ENCODE peak calls at places on chromosomes 2 and 18, in six cellular contexts. J, V, U, N, Z and Y are unnamed samples. For H3K27me3, the result is how much of the 10 kb centered on the place peaks cover.

GRCh38 chr2:142897807-142898206 is 20.3 kb downstream of the KYNU start:
- DNase-seq in J (no peak), V (no peak), U (no peak), N (peak), Z (no peak), Y (no peak)

GRCh38 chr2:197310271-197310939 is at the start of gene ANKRD44:
- DNase-seq in J (peak), V (peak), U (peak), N (peak), Z (peak), Y (peak)

GRCh38 chr2:24124003-24124585 is 825 bp downstream of the FAM228B start:
- DNase-seq in J (no peak), V (no peak), U (no peak), N (no peak), Z (no peak), Y (no peak)

GRCh38 chr18:31206787-31207381 is 44.2 kb upstream of the DSC1 start:
- DNase-seq in J (no peak), V (peak), U (peak), N (peak), Z (peak), Y (no peak)

GRCh38 chr2:8534729-8535397 is 147.0 kb upstream of the ID2 start:
- DNase-seq in J (no peak), V (peak), U (peak), N (no peak), Z (peak), Y (no peak)

GRCh38 chr2:38174646-38175096 is 98.7 kb upstream of the CYP1B1 start:
- DNase-seq in J (no peak), V (peak), U (peak), N (no peak), Z (no peak), Y (no peak)

GRCh38 chr2:102753563-102754159 is 8.2 kb upstream of the TMEM182 start:
- DNase-seq in J (no peak), V (peak), U (peak), N (peak), Z (peak), Y (peak)

GRCh38 chr18:26133652-26134051 is at the start of gene PSMA8:
- DNase-seq in J (peak), V (no peak), U (no peak), N (no peak), Z (no peak), Y (no peak)

GRCh38 chr2:59529738-59530137 is 1023.7 kb downstream of the BCL11A start:
- DNase-seq in J (no peak), V (no peak), U (no peak), N (no peak), Z (no peak), Y (peak)

GRCh38 chr2:227163445-227163997 is 484 bp downstream of the COL4A4 start:
- DNase-seq in J (no peak), V (no peak), U (no peak), N (no peak), Z (peak), Y (no peak)

GRCh38 chr2:106350980-106351379 is 117.2 kb downstream of the RGPD3 start:
- DNase-seq in J (no peak), V (no peak), U (no peak), N (no peak), Z (no peak), Y (no peak)

GRCh38 chr2:36277146-36277808 is 78.3 kb upstream of the CRIM1 start:
- DNase-seq in J (no peak), V (no peak), U (no peak), N (no peak), Z (no peak), Y (no peak)

GRCh38 chr2:231326404-231326803 is 69.1 kb upstream of the B3GNT7 start:
- DNase-seq in J (no peak), V (no peak), U (no peak), N (no peak), Z (no peak), Y (no peak)

GRCh38 chr2:88933980-88934379 is 242.5 kb downstream of the RPIA start:
- DNase-seq in J (no peak), V (no peak), U (no peak), N (peak), Z (no peak), Y (no peak)

GRCh38 chr2:18106841-18107240 is 228.4 kb downstream of the KCNS3 start:
- DNase-seq in J (no peak), V (no peak), U (no peak), N (no peak), Z (no peak), Y (no peak)

GRCh38 chr2:58896600-58896999 is 655.5 kb upstream of the FANCL start:
- DNase-seq in J (no peak), V (no peak), U (peak), N (no peak), Z (no peak), Y (no peak)

GRCh38 chr2:173101687-173102086 is 26.0 kb downstream of the MAP3K20 start:
- DNase-seq in J (no peak), V (no peak), U (no peak), N (no peak), Z (no peak), Y (no peak)

GRCh38 chr2:212974692-212975091 is 176.7 kb downstream of the IKZF2 start:
- DNase-seq in J (no peak), V (no peak), U (no peak), N (no peak), Z (no peak), Y (no peak)

GRCh38 chr2:1497122-1497611 is 83.9 kb downstream of the TPO start:
- DNase-seq in J (peak), V (no peak), U (no peak), N (no peak), Z (no peak), Y (peak)

GRCh38 chr18:2906522-2907458 is 60.0 kb downstream of the EMILIN2 start:
- DNase-seq in J (peak), V (no peak), U (no peak), N (no peak), Z (peak), Y (no peak)

GRCh38 chr18:9750112-9750511 is 42.0 kb downstream of the RAB31 start:
- DNase-seq in J (no peak), V (no peak), U (no peak), N (no peak), Z (no peak), Y (no peak)

GRCh38 chr2:68317971-68318685 is 1.6 kb downstream of the CNRIP1 start:
- DNase-seq in J (no peak), V (no peak), U (peak), N (no peak), Z (no peak), Y (peak)

GRCh38 chr2:68316091-68316490 is 3.7 kb downstream of the CNRIP1 start:
- DNase-seq in J (no peak), V (no peak), U (no peak), N (no peak), Z (no peak), Y (no peak)

GRCh38 chr2:68318686-68319396 is 908 bp downstream of the CNRIP1 start:
- DNase-seq in J (no peak), V (peak), U (peak), N (no peak), Z (peak), Y (peak)

GRCh38 chr2:68320118-68320641 is 431 bp upstream of the CNRIP1 start:
- DNase-seq in J (no peak), V (peak), U (peak), N (peak), Z (peak), Y (peak)

DNA sequence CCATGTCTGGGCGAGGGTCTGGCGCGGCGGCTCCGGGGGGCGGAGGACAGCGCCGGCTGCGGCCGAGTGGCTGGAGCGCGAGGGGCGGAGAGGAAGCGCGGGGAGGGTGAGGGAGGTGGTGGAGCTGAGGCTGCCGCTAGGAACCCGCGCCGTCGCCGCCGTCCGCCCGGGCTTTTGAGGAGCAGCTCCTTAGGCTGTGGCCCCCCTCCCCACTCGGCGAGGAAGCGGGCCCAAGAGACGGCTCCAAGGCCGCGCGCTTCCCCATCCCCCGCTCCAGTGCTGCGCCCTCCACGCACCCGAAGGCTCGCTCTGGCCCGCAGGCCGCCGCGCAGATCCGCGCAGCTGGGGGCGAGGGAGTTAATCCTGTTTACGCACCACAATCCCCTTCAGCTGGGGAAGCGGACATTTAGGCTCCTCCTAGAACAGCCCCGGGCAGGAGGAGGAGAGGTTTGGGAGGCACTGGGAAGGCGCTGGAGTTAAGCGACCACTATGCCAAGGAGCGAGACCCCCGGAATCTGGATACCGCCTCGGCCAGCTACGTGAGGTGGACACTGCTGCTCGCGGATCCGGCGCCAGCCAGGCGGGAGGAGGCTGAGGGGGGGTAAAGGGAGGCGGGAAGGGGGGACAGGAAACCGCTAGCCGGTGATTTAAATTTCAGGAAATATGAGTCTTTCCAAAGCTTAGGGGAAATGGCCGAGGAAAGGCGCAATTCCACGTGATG is at the start of gene CNRIP1:
- DNase-seq in J (no peak), V (peak), U (peak), N (peak), Z (peak), Y (peak)
- H3K27me3 ChIP-seq in J (half or more), V (under half), U (under half), N (under half), Z (under half), Y (under half)

GRCh38 chr2:240319855-240320560 is 115.5 kb upstream of the GPC1 start:
- DNase-seq in J (no peak), V (no peak), U (no peak), N (peak), Z (no peak), Y (no peak)
- H3K27me3 ChIP-seq in J (under half), V (under half), U (under half), N (under half), Z (under half), Y (under half)

GRCh38 chr2:203800783-203801182 is 66.8 kb upstream of the CTLA4 start:
- DNase-seq in J (no peak), V (no peak), U (no peak), N (no peak), Z (no peak), Y (no peak)

GRCh38 chr2:203803046-203803429 is 64.5 kb upstream of the CTLA4 start:
- DNase-seq in J (no peak), V (no peak), U (no peak), N (no peak), Z (no peak), Y (no peak)

GRCh38 chr2:203804070-203804469 is 63.5 kb upstream of the CTLA4 start:
- DNase-seq in J (no peak), V (peak), U (no peak), N (peak), Z (no peak), Y (no peak)

GRCh38 chr2:203804766-203805484 is 62.6 kb upstream of the CTLA4 start:
- DNase-seq in J (no peak), V (no peak), U (no peak), N (no peak), Z (no peak), Y (no peak)

DNA sequence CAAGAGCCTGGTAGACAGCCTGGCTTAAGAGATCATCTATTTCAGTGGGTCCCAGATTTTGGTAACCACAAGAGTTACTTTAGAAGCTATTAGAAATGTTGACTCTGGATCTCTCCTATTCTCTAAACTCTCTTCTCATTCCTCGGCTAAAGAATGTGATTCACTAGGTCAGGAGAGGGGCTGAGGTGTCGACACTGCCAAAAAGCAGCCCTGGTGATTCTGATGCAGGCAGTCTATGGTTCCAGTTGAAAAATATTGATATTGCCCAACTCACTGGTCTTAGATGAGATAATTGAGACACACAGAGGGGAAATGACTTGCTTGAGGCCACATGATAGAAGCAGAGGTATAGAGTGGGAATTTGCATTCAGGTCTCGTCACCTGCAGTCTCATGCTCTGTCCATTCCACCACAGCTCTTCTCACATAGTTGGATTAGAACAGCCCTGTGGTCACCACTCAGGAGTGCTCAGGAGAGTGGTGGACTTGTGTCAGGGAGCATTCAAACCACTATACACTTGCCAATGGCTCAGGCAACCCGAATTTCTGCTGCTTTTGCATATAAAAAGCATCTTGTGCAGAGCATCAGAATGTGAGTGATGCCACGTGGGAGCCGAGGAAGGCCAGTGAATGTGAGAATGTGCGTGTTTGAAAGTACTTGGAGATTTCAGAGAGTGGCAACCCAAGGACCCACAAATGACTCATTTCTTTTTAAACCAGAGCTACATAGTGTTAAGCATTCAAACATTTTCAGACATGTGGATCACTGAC is 65.1 kb upstream of the CTLA4 start:
- DNase-seq in J (no peak), V (no peak), U (no peak), N (no peak), Z (no peak), Y (no peak)
- H3K27me3 ChIP-seq in J (under half), V (under half), U (under half), N (under half), Z (under half), Y (under half)

DNA sequence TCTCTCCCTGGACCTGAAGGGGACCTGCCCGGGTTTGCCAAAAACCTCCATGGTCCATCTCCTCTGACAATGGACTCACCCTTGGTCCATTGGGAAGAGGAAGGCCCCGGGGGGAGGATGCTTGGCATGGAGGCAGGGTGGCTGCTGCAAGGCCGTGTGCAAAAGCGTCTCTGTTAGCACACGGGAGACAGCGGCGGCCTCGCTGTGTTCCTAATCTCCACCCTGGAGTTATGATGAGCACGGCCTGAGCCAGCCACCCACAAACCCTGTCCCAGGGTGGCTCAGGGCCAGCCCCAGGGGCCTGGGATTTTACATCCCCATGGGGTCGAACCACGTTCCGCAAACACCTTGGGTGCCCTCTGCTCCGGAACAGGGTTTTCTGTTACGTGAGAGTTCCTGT is 35.8 kb downstream of the AQP12A start:
- DNase-seq in J (no peak), V (no peak), U (no peak), N (no peak), Z (no peak), Y (no peak)
- H3K27me3 ChIP-seq in J (under half), V (under half), U (under half), N (under half), Z (under half), Y (under half)

DNA sequence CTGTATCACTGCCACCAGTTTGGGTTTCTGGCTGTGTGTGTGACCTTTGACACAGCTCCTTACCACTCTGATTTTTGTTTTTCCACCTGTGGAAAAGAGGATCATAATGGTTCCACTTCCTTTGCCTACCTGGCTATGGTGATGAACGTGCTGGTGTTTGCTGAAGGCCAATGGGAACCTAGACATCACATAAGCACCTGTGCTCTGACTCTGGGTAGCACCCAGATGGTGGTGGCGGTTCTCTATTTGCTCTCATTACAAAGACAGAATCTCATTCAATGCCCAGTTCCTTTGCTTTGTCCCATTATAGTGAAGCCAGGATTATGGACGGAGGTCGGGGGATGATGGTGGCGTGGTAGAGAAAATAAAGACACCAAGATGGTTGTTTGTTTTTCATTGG is 121.2 kb upstream of the GATA6 start:
- DNase-seq in J (no peak), V (no peak), U (no peak), N (no peak), Z (no peak), Y (no peak)
- H3K27me3 ChIP-seq in J (under half), V (under half), U (under half), N (under half), Z (under half), Y (under half)

GRCh38 chr18:79394438-79395307 is 1.1 kb upstream of the NFATC1 start:
- DNase-seq in J (peak), V (peak), U (peak), N (peak), Z (no peak), Y (peak)

GRCh38 chr18:79397288-79397829 is 1.6 kb downstream of the NFATC1 start:
- DNase-seq in J (peak), V (no peak), U (no peak), N (no peak), Z (no peak), Y (no peak)

GRCh38 chr18:79396431-79397287 is 929 bp downstream of the NFATC1 start:
- DNase-seq in J (peak), V (peak), U (no peak), N (peak), Z (peak), Y (peak)

GRCh38 chr18:79395308-79395640 is 456 bp upstream of the NFATC1 start:
- DNase-seq in J (no peak), V (no peak), U (no peak), N (no peak), Z (no peak), Y (no peak)

GRCh38 chr18:79395761-79396404 is at the start of gene NFATC1:
- DNase-seq in J (peak), V (peak), U (peak), N (peak), Z (peak), Y (peak)
- H3K27me3 ChIP-seq in J (under half), V (under half), U (under half), N (under half), Z (half or more), Y (under half)

GRCh38 chr2:119525574-119525973 is 1.3 kb upstream of the SCTR start:
- DNase-seq in J (no peak), V (no peak), U (no peak), N (no peak), Z (no peak), Y (no peak)
- H3K27me3 ChIP-seq in J (under half), V (under half), U (under half), N (under half), Z (under half), Y (under half)

DNA sequence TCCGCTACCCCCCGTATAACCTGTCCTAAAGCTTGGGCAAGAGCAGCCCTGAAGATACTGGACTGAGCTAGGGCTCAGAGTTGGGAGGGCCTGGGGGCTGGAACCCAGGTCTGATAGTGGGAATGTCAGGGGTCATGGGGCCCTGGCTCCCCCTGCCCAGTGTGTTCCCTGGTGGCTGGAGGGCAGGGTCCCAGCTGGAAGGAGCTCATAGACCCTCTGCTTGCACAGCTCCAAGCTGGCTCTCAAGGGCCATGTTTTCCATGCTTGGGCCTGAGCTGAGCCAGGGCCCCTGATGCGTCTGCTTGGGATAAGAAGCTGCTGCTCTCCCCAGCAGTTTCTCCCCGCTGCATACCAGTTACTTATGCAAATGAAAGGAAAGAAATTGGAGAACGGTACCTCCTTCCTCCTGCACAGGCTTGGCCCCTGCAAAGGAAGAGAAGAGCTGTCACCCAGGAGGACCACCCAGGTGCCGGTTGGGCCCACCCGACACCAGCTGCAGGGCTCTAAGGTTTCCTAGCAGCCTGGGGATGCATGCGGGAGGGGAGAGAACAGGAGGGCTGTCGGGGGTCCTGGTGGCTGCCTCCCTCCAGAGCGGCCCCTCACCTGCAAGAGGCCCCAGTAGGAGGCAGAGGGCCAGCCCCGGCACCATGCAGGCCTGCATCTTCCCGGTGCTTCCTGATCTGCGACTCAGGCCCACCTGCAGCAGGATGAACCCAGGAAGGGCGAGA is 628 bp downstream of the OTOS start:
- DNase-seq in J (no peak), V (peak), U (no peak), N (peak), Z (no peak), Y (no peak)
- H3K27me3 ChIP-seq in J (under half), V (under half), U (under half), N (under half), Z (under half), Y (under half)

DNA sequence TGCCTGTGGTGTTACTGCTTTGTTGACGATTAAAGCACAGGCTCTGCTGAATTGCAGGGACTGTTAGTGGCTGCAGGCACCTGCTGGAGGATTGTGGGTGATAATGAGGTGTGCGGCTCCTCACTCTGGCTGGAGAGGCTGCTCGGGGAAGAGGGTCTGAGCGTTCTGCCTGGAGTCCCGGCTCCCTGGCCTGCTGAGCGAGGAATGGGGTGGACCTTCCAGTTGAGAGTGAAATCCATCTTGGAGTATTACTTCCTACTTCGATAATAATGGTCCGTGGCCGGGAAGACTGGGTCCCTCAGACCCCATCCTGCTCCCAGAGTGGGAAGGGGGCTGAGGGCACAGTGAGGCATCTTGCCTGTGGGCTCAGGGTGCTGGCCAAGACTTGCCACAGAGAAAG is 199.4 kb upstream of the HDAC4 start:
- DNase-seq in J (no peak), V (no peak), U (no peak), N (no peak), Z (no peak), Y (no peak)
- H3K27me3 ChIP-seq in J (under half), V (under half), U (under half), N (under half), Z (under half), Y (half or more)